ENCODE peak calls at places on chromosomes 5 and 9, in ten cellular contexts. D is kidney tubule cell; F is naive thymus-derived CD8-positive, alpha-beta T cell; E is fibroblast of lung; H is psoas muscle; M is A549; X is anterior cingulate cortex; Z is Kasumi-1; B is HTR-8/SVneo; Q is ecto neural progenitor cell. A is an unnamed sample.

GRCh38 chr5:141811287-141812155 is 66.7 kb downstream of the PCDH1 start:
- DNase-seq in D (no peak), F (peak), E (no peak), H (no peak), M (peak), X (peak), Z (peak), B (peak), Q (peak), A (no peak)

GRCh38 chr9:106305428-106306133 is 557.4 kb upstream of the ZNF462 start:
- DNase-seq in D (no peak), F (no peak), E (no peak), H (no peak), M (no peak), X (no peak), Z (no peak), B (no peak), Q (no peak), A (no peak)

GRCh38 chr5:64229163-64229774 is 63.6 kb downstream of the RNF180 start:
- DNase-seq in D (peak), F (no peak), E (peak), H (no peak), M (peak), X (no peak), Z (peak), B (peak), Q (no peak), A (no peak)

GRCh38 chr5:147628054-147628895 is 118.4 kb upstream of the DPYSL3 start:
- DNase-seq in D (peak), F (peak), E (peak), H (no peak), M (peak), X (no peak), Z (peak), B (peak), Q (peak), A (no peak)

GRCh38 chr9:25003686-25004085 is 458.0 kb upstream of the IZUMO3 start:
- DNase-seq in D (no peak), F (no peak), E (no peak), H (no peak), M (no peak), X (no peak), Z (no peak), B (no peak), Q (peak), A (peak)

GRCh38 chr5:126716861-126717260 is 60.1 kb upstream of the LMNB1 start:
- DNase-seq in D (no peak), F (no peak), E (no peak), H (no peak), M (no peak), X (no peak), Z (no peak), B (no peak), Q (no peak), A (no peak)

GRCh38 chr5:122581629-122582028 is 193.3 kb upstream of the SNX2 start:
- DNase-seq in D (no peak), F (no peak), E (no peak), H (no peak), M (no peak), X (no peak), Z (no peak), B (no peak), Q (no peak), A (no peak)

GRCh38 chr5:133456933-133457402 is 155.4 kb downstream of the FSTL4 start:
- DNase-seq in D (no peak), F (no peak), E (peak), H (no peak), M (no peak), X (no peak), Z (no peak), B (peak), Q (no peak), A (no peak)

GRCh38 chr5:56012281-56012963 is 17.7 kb upstream of the IL6ST start:
- DNase-seq in D (peak), F (no peak), E (no peak), H (no peak), M (no peak), X (no peak), Z (peak), B (no peak), Q (no peak), A (no peak)

GRCh38 chr5:97752871-97753270 is 569.8 kb upstream of the RIOK2 start:
- DNase-seq in D (no peak), F (no peak), E (no peak), H (no peak), M (no peak), X (no peak), Z (no peak), B (no peak), Q (no peak), A (no peak)

GRCh38 chr5:53397845-53398244 is 82.6 kb upstream of the FST start:
- DNase-seq in D (peak), F (no peak), E (peak), H (peak), M (no peak), X (no peak), Z (no peak), B (peak), Q (no peak), A (peak)

GRCh38 chr5:54769746-54770145 is 215.6 kb downstream of the ESM1 start:
- DNase-seq in D (no peak), F (no peak), E (no peak), H (no peak), M (no peak), X (no peak), Z (no peak), B (no peak), Q (no peak), A (no peak)

GRCh38 chr9:69027355-69028097 is 8.0 kb upstream of the FXN start:
- DNase-seq in D (peak), F (peak), E (peak), H (no peak), M (peak), X (no peak), Z (peak), B (peak), Q (no peak), A (no peak)

GRCh38 chr5:79829260-79829659 is 139.6 kb downstream of the CMYA5 start:
- DNase-seq in D (no peak), F (no peak), E (no peak), H (no peak), M (peak), X (no peak), Z (peak), B (no peak), Q (peak), A (no peak)

GRCh38 chr9:76369583-76369982 is 24.6 kb downstream of the RFK start:
- DNase-seq in D (peak), F (no peak), E (peak), H (no peak), M (no peak), X (no peak), Z (no peak), B (no peak), Q (no peak), A (no peak)

GRCh38 chr5:11387382-11387781 is 516.9 kb downstream of the CTNND2 start:
- DNase-seq in D (no peak), F (no peak), E (no peak), H (no peak), M (no peak), X (no peak), Z (no peak), B (no peak), Q (no peak), A (no peak)

GRCh38 chr5:86864022-86864421 is 246.3 kb downstream of the COX7C start:
- DNase-seq in D (no peak), F (no peak), E (no peak), H (no peak), M (no peak), X (no peak), Z (no peak), B (no peak), Q (no peak), A (no peak)

GRCh38 chr5:116872486-116872885 is 297.9 kb upstream of the SEMA6A start:
- DNase-seq in D (no peak), F (no peak), E (no peak), H (no peak), M (no peak), X (no peak), Z (no peak), B (no peak), Q (no peak), A (no peak)

GRCh38 chr9:111000202-111000601 is 38.1 kb downstream of the LPAR1 start:
- DNase-seq in D (no peak), F (no peak), E (no peak), H (no peak), M (no peak), X (no peak), Z (no peak), B (no peak), Q (no peak), A (no peak)

A was measured in Right ventricle myocardium inferior.